ENCODE peak calls at places on chromosome X, in nine cellular contexts. G, I, W, A, J, F, L, H and O are unnamed samples.

GRCh38 chrX:95884196-95884595 is 800.4 kb upstream of the DIAPH2 start:
- DNase-seq in J (no peak), H (no peak), W (no peak), G (no peak), F (no peak), I (no peak), L (no peak), A (no peak), O (no peak)

GRCh38 chrX:3585719-3586118 is 127.7 kb downstream of the PRKX start:
- DNase-seq in G (no peak), L (no peak), J (no peak), I (no peak), A (no peak), F (peak), H (no peak), W (no peak), O (no peak)

GRCh38 chrX:48715876-48716502 is 19.5 kb downstream of the SUV39H1 start:
- DNase-seq in W (no peak), H (no peak), F (no peak), L (no peak), I (peak), G (no peak), J (peak), A (no peak), O (peak)

GRCh38 chrX:109374276-109374960 is 107.5 kb downstream of the GUCY2F start:
- DNase-seq in J (peak), I (no peak), H (no peak), G (peak), W (no peak), L (no peak), F (no peak), A (no peak), O (peak)

GRCh38 chrX:267771-268261 is 13.4 kb upstream of the PLCXD1 start:
- DNase-seq in I (no peak), H (no peak), F (no peak), L (no peak), W (no peak), G (no peak), A (peak), J (no peak), O (no peak)

GRCh38 chrX:129905787-129906580 is at the start of gene UTP14A:
- DNase-seq in G (peak), L (peak), A (peak), I (peak), H (peak), W (peak), F (peak), J (peak), O (peak)

GRCh38 chrX:15146515-15146914 is 123.4 kb downstream of the ASB9 start:
- DNase-seq in W (peak), A (no peak), H (peak), J (no peak), L (peak), G (no peak), F (peak), I (peak), O (no peak)

GRCh38 chrX:30302957-30303356 is 6.2 kb downstream of the NR0B1 start:
- DNase-seq in I (peak), H (no peak), J (no peak), L (no peak), W (no peak), F (peak), G (no peak), A (no peak), O (no peak)

GRCh38 chrX:152259150-152259549 is 120.8 kb upstream of the MAGEA10 start:
- DNase-seq in L (no peak), F (no peak), A (no peak), W (no peak), J (no peak), I (no peak), G (no peak), H (no peak), O (no peak)

GRCh38 chrX:154541896-154542722 is 4.5 kb downstream of the G6PD start:
- DNase-seq in L (no peak), W (peak), A (peak), G (peak), J (peak), I (peak), H (no peak), F (peak), O (peak)